ENCODE peak calls at places on chromosomes 2 and 18, in five cellular contexts. M, T, Y, P and W are unnamed samples.

GRCh38 chr2:2901384-2902345 is 476.0 kb downstream of the EIPR1 start:
- DNase-seq in T (no peak), M (no peak), P (peak; percentile 46), Y (peak; percentile 72), W (no peak)

GRCh38 chr2:152037711-152038110 is 61.1 kb downstream of the CACNB4 start:
- DNase-seq in T (no peak), Y (no peak), P (no peak), M (peak; percentile 21), W (no peak)

GRCh38 chr2:42969231-42970150 is 177.1 kb upstream of the HAAO start:
- DNase-seq in P (peak; percentile 28), Y (no peak), T (no peak), M (no peak), W (no peak)

GRCh38 chr18:59050661-59051057 is 89.0 kb upstream of the SEC11C start:
- DNase-seq in M (no peak), T (no peak), P (no peak), Y (no peak), W (no peak)

GRCh38 chr18:77056399-77057015 is 76.1 kb downstream of the MBP start:
- DNase-seq in P (no peak), Y (peak; percentile 19), M (peak; percentile 78), T (no peak), W (no peak)

GRCh38 chr2:232434091-232434490 is 21.9 kb upstream of the ALPI start:
- DNase-seq in Y (no peak), P (no peak), T (no peak), M (no peak), W (no peak)

GRCh38 chr2:16014041-16014787 is 73.9 kb downstream of the MYCN start:
- DNase-seq in P (no peak), Y (no peak), T (no peak), M (no peak), W (peak; percentile 33)

GRCh38 chr18:70405051-70405450 is 116.2 kb downstream of the SOCS6 start:
- DNase-seq in P (no peak), Y (no peak), M (no peak), T (no peak), W (no peak)

DNA sequence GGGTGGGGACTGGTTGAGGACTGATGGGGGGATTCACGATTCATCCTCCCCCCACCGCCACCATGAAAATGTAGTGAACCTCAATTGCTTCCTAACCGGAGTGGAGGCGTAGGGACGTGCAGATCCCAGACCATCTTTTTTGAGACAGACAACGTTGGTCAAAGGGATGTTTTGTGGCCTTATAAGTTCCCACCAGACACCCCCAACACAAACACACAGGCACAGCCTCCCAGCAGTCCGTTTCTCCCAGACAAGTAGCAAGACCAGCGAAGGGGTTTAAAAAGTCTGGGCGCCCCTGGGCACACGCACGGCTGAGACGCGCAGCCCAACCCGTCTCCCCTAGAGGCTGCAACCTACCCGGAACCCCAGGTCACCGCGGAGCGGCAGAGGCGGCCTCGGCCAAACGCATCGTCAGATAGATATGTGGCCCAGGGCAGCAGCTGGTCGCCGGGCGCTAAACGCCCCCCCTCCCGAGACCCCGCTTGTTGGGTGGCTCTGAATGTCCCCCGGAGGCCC is 1.3 kb downstream of the GBX2 start:
- DNase-seq in Y (no peak), T (no peak), P (no peak), M (no peak), W (peak; percentile 55)
- TF ChIP-seq EZH2 in Y (peak; percentile 91), T (no peak), P (peak; percentile 39), M (no peak), W (peak; percentile 94)

GRCh38 chr2:70888389-70888924 is 47.2 kb upstream of the ATP6V1B1 start:
- DNase-seq in M (no peak), Y (no peak), T (no peak), P (no peak), W (peak; percentile 81)

GRCh38 chr2:70887208-70887549 is 48.5 kb upstream of the ATP6V1B1 start:
- DNase-seq in M (no peak), T (no peak), P (no peak), Y (no peak), W (no peak)

GRCh38 chr2:70886541-70886987 is 49.1 kb upstream of the ATP6V1B1 start:
- DNase-seq in T (no peak), P (no peak), M (no peak), Y (no peak), W (peak; percentile 56)

GRCh38 chr2:70888925-70889715 is 46.6 kb upstream of the ATP6V1B1 start:
- DNase-seq in M (no peak), P (no peak), Y (no peak), T (no peak), W (peak; percentile 75)

DNA sequence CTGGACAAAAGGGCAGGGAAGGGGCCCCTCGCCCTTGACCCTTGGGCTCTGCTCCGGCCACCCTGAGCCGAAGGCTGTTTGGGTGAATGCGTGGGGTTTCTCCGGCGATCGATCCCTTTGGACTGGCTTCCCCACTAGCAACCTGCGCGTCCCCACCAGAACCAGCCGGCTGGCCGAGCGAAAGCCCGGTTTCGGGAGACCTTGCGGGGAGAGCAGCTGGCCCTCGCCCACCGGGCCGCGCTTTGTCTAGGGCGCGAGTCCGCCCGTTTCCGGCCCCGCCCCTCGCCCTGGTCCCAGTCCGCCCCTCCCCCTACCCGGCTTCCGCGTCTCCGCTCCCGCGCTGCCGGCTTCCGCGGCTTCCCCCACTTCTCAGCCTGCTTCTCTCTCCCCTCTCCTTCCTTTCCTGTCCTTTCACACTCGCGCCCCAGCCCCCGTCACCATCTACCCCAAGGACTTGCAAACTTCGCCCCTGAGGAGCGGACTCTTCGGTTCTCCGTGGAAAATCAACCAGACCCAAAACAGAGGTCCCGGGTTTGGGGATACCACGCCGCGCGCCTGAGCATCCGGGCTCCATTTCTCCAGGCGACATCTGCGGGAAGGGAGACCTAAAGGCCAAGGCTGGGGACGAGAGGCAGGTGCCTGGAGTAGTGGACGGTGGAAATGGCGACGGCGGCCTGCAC is 48.0 kb upstream of the ATP6V1B1 start:
- DNase-seq in P (peak; percentile 72), Y (no peak), M (peak; percentile 56), T (peak; percentile 42), W (peak; percentile 93)
- TF ChIP-seq EZH2 in P (no peak), Y (no peak), M (no peak), T (no peak), W (peak; percentile 90)

GRCh38 chr2:68789603-68790002 is 55.0 kb downstream of the ARHGAP25 start:
- DNase-seq in T (no peak), P (no peak), Y (no peak), M (no peak), W (no peak)
- TF ChIP-seq EZH2 in T (no peak), P (no peak), Y (no peak), M (no peak), W (no peak)

GRCh38 chr2:62071126-62071598 is 124.8 kb upstream of the B3GNT2 start:
- DNase-seq in T (no peak), Y (no peak), M (no peak), P (no peak), W (no peak)
- TF ChIP-seq EZH2 in T (no peak), Y (no peak), M (no peak), P (no peak), W (no peak)

GRCh38 chr18:79139206-79139605 is 70.0 kb downstream of the ATP9B start:
- DNase-seq in Y (no peak), T (no peak), P (no peak), M (no peak), W (no peak)

GRCh38 chr18:79135924-79136323 is 66.7 kb downstream of the ATP9B start:
- DNase-seq in P (no peak), Y (no peak), T (no peak), M (no peak), W (no peak)

GRCh38 chr18:79136742-79137141 is 67.5 kb downstream of the ATP9B start:
- DNase-seq in Y (no peak), M (no peak), P (peak; percentile 34), T (no peak), W (peak; percentile 29)

GRCh38 chr18:79129120-79129519 is 59.9 kb downstream of the ATP9B start:
- DNase-seq in P (no peak), T (no peak), M (no peak), Y (no peak), W (no peak)

GRCh38 chr18:79133724-79134123 is 64.5 kb downstream of the ATP9B start:
- DNase-seq in Y (no peak), M (no peak), P (no peak), T (no peak), W (no peak)
- TF ChIP-seq EZH2 in Y (no peak), M (no peak), P (no peak), T (no peak), W (no peak)

GRCh38 chr2:157414050-157414449 is 29.8 kb downstream of the CYTIP start:
- DNase-seq in T (no peak), Y (no peak), P (no peak), M (no peak), W (no peak)
- TF ChIP-seq EZH2 in T (no peak), Y (no peak), P (no peak), M (no peak), W (no peak)

GRCh38 chr2:143937563-143938346 is 582.2 kb downstream of the ZEB2 start:
- DNase-seq in M (peak; percentile 18), P (peak; percentile 22), T (no peak), Y (no peak), W (peak; percentile 48)
- TF ChIP-seq EZH2 in M (no peak), P (no peak), T (no peak), Y (no peak), W (peak; percentile 33)

GRCh38 chr2:39664898-39665591 is 672 bp upstream of the TMEM178A start:
- DNase-seq in Y (no peak), P (no peak), T (no peak), M (no peak), W (peak; percentile 67)
- TF ChIP-seq EZH2 in Y (peak; percentile 80), P (peak; percentile 37), T (no peak), M (no peak), W (peak; percentile 63)

DNA sequence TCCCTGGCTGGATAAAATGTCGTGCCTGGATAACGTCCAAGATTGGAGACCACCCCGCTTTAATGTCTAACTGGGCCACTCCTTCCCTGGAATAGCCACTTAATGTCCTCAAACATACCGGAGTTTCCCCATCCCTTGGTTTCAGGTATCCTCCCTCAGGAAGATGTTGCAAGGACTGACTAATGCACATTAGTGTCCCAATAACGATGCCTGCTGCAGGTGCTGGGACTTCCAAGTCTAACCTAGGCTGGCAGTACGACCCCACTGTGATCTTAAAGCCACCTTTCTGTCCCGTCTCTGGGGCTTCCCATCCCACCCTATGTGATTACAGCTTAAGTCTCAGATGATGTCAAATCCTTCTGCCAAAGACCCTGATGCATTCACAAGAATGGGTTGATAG is 1.1 kb upstream of the ATP6V1C2 start:
- DNase-seq in M (no peak), T (peak; percentile 5), Y (no peak), P (no peak), W (no peak)
- TF ChIP-seq EZH2 in M (no peak), T (no peak), Y (no peak), P (no peak), W (no peak)

GRCh38 chr2:139744273-139744672 is 964.1 kb upstream of the NXPH2 start:
- DNase-seq in M (no peak), P (no peak), Y (no peak), T (no peak), W (no peak)
- TF ChIP-seq EZH2 in M (no peak), P (no peak), Y (no peak), T (no peak), W (no peak)